ENCODE peak calls at places on chromosome 12, in six cellular contexts. M is DMS79 treated with DMSO at 0.1 percent for 48 hours, I is ascending aorta, G is fibroblast of mammary gland, Y is NCI-H1105, S is neural progenitor cell. A is an unnamed sample.

GRCh38 chr12:99253068-99253467 is 394.5 kb upstream of the GARIN6 start:
- DNase-seq in Y (no peak), I (no peak), G (no peak), S (peak; percentile 33), M (no peak), A (no peak)

GRCh38 chr12:52971701-52972329 is 22.9 kb downstream of the KRT18 start:
- DNase-seq in G (peak; percentile 45), M (no peak), S (peak; percentile 47), Y (no peak), I (no peak), A (no peak)

GRCh38 chr12:103495158-103495782 is 498 bp downstream of the C12orf42 start:
- DNase-seq in Y (peak; percentile 95), G (no peak), I (no peak), S (peak; percentile 89), M (peak; percentile 75), A (peak; percentile 19)

GRCh38 chr12:102439391-102440108 is 40.8 kb downstream of the IGF1 start:
- DNase-seq in M (peak; percentile 2), S (no peak), G (no peak), I (no peak), Y (no peak), A (no peak)

GRCh38 chr12:122856999-122857671 is 21.9 kb downstream of the HIP1R start:
- DNase-seq in I (no peak), Y (no peak), S (no peak), G (peak; percentile 63), M (no peak), A (no peak)

GRCh38 chr12:88052686-88053085 is 23.5 kb upstream of the C12orf50 start:
- DNase-seq in I (no peak), Y (peak; percentile 26), M (no peak), S (peak; percentile 53), G (peak; percentile 52), A (no peak)

GRCh38 chr12:56118688-56119045 is 601 bp downstream of the ZC3H10 start:
- DNase-seq in M (no peak), Y (no peak), I (no peak), G (no peak), S (no peak), A (no peak)

GRCh38 chr12:108575199-108575912 is 13.0 kb downstream of the ISCU start:
- DNase-seq in Y (no peak), I (peak; percentile 19), S (no peak), M (no peak), G (no peak), A (no peak)

GRCh38 chr12:47382305-47382704 is 302.5 kb upstream of the AMIGO2 start:
- DNase-seq in S (no peak), Y (no peak), M (no peak), G (no peak), I (no peak), A (no peak)

GRCh38 chr12:121980211-121980891 is 41.3 kb upstream of the BCL7A start:
- DNase-seq in S (no peak), M (no peak), G (peak; percentile 36), Y (no peak), I (peak; percentile 58), A (no peak)

GRCh38 chr12:5139751-5140150 is 96.1 kb downstream of the KCNA5 start:
- DNase-seq in M (no peak), I (no peak), Y (no peak), S (no peak), G (no peak), A (no peak)

GRCh38 chr12:45946435-45946834 is 43.9 kb downstream of the SCAF11 start:
- DNase-seq in G (no peak), Y (no peak), M (no peak), S (no peak), I (no peak), A (no peak)

GRCh38 chr12:11719678-11720099 is 70.2 kb downstream of the ETV6 start:
- DNase-seq in M (no peak), I (peak; percentile 89), G (peak; percentile 94), S (no peak), Y (no peak), A (peak; percentile 49)

GRCh38 chr12:103833095-103833777 is 7.8 kb downstream of the NT5DC3 start:
- DNase-seq in Y (no peak), I (no peak), G (peak; percentile 38), M (no peak), S (no peak), A (no peak)

GRCh38 chr12:117360551-117361311 is 695 bp downstream of the NOS1 start:
- DNase-seq in G (no peak), S (peak; percentile 60), Y (peak; percentile 48), M (peak; percentile 33), I (no peak), A (no peak)

A was measured in mucosa of gallbladder.